ENCODE peak calls at places on chromosomes 16 and 17, in four cellular contexts. One of them, this sample, is unnamed.
A peak's percentile ranks its signal among the peaks of the same experiment; 100 is the strongest.

GRCh38 chr16:20898938-20899502 is 1.1 kb downstream of the DCUN1D3 start:
- DNase-seq in ovary: no peak
- DNase-seq in psoas muscle: no peak
- DNase-seq in tibial artery: no peak
- DNase-seq in this sample: no peak

GRCh38 chr16:27230562-27230991 is 27.3 kb downstream of the KDM8 start:
- DNase-seq in ovary: no peak
- DNase-seq in psoas muscle: no peak
- DNase-seq in tibial artery: no peak
- DNase-seq in this sample: no peak

GRCh38 chr16:84419730-84420129 is 51.4 kb downstream of the ATP2C2 start:
- DNase-seq in ovary: no peak
- DNase-seq in psoas muscle: no peak
- DNase-seq in tibial artery: no peak
- DNase-seq in this sample: no peak

GRCh38 chr17:43650471-43650870 is 11.3 kb downstream of the MEOX1 start:
- DNase-seq in ovary: no peak
- DNase-seq in psoas muscle: no peak
- DNase-seq in tibial artery: no peak
- DNase-seq in this sample: no peak

GRCh38 chr16:592518-593306 is 2.8 kb downstream of the RAB40C start:
- DNase-seq in ovary: no peak
- DNase-seq in psoas muscle: peak; percentile 74
- DNase-seq in tibial artery: peak; percentile 61
- DNase-seq in this sample: no peak

GRCh38 chr17:63249256-63250006 is 196.7 kb downstream of the CYB561 start:
- DNase-seq in ovary: no peak
- DNase-seq in psoas muscle: no peak
- DNase-seq in tibial artery: no peak
- DNase-seq in this sample: no peak

GRCh38 chr16:68037820-68038597 is 14.9 kb downstream of the DUS2 start:
- DNase-seq in ovary: no peak
- DNase-seq in psoas muscle: no peak
- DNase-seq in tibial artery: no peak
- DNase-seq in this sample: no peak

GRCh38 chr17:7343250-7343649 is 6.9 kb downstream of the ACAP1 start:
- DNase-seq in ovary: no peak
- DNase-seq in psoas muscle: no peak
- DNase-seq in tibial artery: no peak
- DNase-seq in this sample: no peak

GRCh38 chr16:30004424-30004776 is 6.4 kb downstream of the DOC2A start:
- DNase-seq in ovary: no peak
- DNase-seq in psoas muscle: no peak
- DNase-seq in tibial artery: no peak
- DNase-seq in this sample: no peak

GRCh38 chr17:75488693-75489510 is 26.4 kb downstream of the CASKIN2 start:
- DNase-seq in ovary: no peak
- DNase-seq in psoas muscle: no peak
- DNase-seq in tibial artery: no peak
- DNase-seq in this sample: no peak

GRCh38 chr17:45677770-45678169 is 106.3 kb upstream of the CRHR1 start:
- DNase-seq in ovary: no peak
- DNase-seq in psoas muscle: no peak
- DNase-seq in tibial artery: no peak
- DNase-seq in this sample: no peak

GRCh38 chr16:85602402-85602801 is 10.7 kb upstream of the GSE1 start:
- DNase-seq in ovary: no peak
- DNase-seq in psoas muscle: no peak
- DNase-seq in tibial artery: no peak
- DNase-seq in this sample: no peak

GRCh38 chr17:50946891-50947843 is 81.0 kb upstream of the TOB1 start:
- DNase-seq in ovary: no peak
- DNase-seq in psoas muscle: no peak
- DNase-seq in tibial artery: no peak
- DNase-seq in this sample: no peak

GRCh38 chr16:89811321-89811720 is 5.1 kb downstream of the FANCA start:
- DNase-seq in ovary: no peak
- DNase-seq in psoas muscle: no peak
- DNase-seq in tibial artery: no peak
- DNase-seq in this sample: no peak

GRCh38 chr17:280216-280615 is 72.4 kb downstream of the RPH3AL start:
- DNase-seq in ovary: no peak
- DNase-seq in psoas muscle: no peak
- DNase-seq in tibial artery: no peak
- DNase-seq in this sample: no peak

GRCh38 chr17:75856062-75856681 is 1.0 kb upstream of the WBP2 start:
- DNase-seq in ovary: no peak
- DNase-seq in psoas muscle: no peak
- DNase-seq in tibial artery: peak; percentile 65
- DNase-seq in this sample: no peak

DNA sequence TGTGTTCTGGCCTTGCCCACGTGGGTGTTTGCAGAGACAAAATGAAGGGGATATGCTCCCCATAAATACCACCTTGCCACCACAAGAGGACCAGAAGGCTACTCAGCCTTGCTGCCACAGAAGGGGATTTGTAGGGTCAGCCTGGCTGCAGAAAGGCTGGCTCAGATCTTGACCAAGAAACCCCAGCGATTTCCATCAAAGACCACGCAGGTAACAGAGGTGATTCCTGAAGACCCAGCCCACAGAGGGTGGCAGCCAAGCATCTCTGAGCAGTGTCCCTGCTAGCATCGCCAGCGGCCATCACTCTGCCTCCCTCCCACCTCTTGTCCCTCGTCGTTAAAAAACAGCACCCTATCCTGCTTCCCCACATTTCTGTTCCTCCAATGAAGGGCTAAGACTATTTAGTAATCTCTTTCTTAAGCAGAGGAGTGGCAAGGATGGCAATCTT is 54.9 kb downstream of the BEAN1 start:
- DNase-seq in ovary: peak; percentile 6
- DNase-seq in psoas muscle: no peak
- DNase-seq in tibial artery: peak; percentile 13
- DNase-seq in this sample: no peak
- TF ChIP-seq CTCF in ovary: no peak
- TF ChIP-seq CTCF in psoas muscle: no peak
- TF ChIP-seq CTCF in tibial artery: no peak
- TF ChIP-seq CTCF in this sample: no peak

GRCh38 chr16:9199312-9199711 is 107.9 kb downstream of the HAPSTR1 start:
- DNase-seq in ovary: no peak
- DNase-seq in psoas muscle: peak; percentile 22
- DNase-seq in tibial artery: no peak
- DNase-seq in this sample: no peak
- TF ChIP-seq CTCF in ovary: no peak
- TF ChIP-seq CTCF in psoas muscle: no peak
- TF ChIP-seq CTCF in tibial artery: no peak
- TF ChIP-seq CTCF in this sample: no peak

GRCh38 chr17:78349831-78350631 is 9.8 kb downstream of the SOCS3 start:
- DNase-seq in ovary: no peak
- DNase-seq in psoas muscle: no peak
- DNase-seq in tibial artery: no peak
- DNase-seq in this sample: no peak
- TF ChIP-seq CTCF in ovary: no peak
- TF ChIP-seq CTCF in psoas muscle: no peak
- TF ChIP-seq CTCF in tibial artery: no peak
- TF ChIP-seq CTCF in this sample: no peak

GRCh38 chr17:16938496-16939270 is 33.2 kb downstream of the TNFRSF13B start:
- DNase-seq in ovary: no peak
- DNase-seq in psoas muscle: no peak
- DNase-seq in tibial artery: peak; percentile 7
- DNase-seq in this sample: no peak
- TF ChIP-seq CTCF in ovary: no peak
- TF ChIP-seq CTCF in psoas muscle: no peak
- TF ChIP-seq CTCF in tibial artery: no peak
- TF ChIP-seq CTCF in this sample: no peak

GRCh38 chr17:31515226-31515759 is 123.8 kb downstream of the RAB11FIP4 start:
- DNase-seq in ovary: no peak
- DNase-seq in psoas muscle: no peak
- DNase-seq in tibial artery: no peak
- DNase-seq in this sample: peak; percentile 64

GRCh38 chr17:31521632-31522283 is 130.3 kb downstream of the RAB11FIP4 start:
- DNase-seq in ovary: no peak
- DNase-seq in psoas muscle: no peak
- DNase-seq in tibial artery: no peak
- DNase-seq in this sample: peak; percentile 4

GRCh38 chr17:31518478-31518877 is 127.0 kb downstream of the RAB11FIP4 start:
- DNase-seq in ovary: no peak
- DNase-seq in psoas muscle: no peak
- DNase-seq in tibial artery: no peak
- DNase-seq in this sample: no peak

GRCh38 chr17:31513731-31514427 is 122.4 kb downstream of the RAB11FIP4 start:
- DNase-seq in ovary: no peak
- DNase-seq in psoas muscle: no peak
- DNase-seq in tibial artery: no peak
- DNase-seq in this sample: peak; percentile 9

GRCh38 chr17:31517524-31517923 is 126.0 kb downstream of the RAB11FIP4 start:
- DNase-seq in ovary: no peak
- DNase-seq in psoas muscle: no peak
- DNase-seq in tibial artery: no peak
- DNase-seq in this sample: peak; percentile 74
- TF ChIP-seq CTCF in ovary: no peak
- TF ChIP-seq CTCF in psoas muscle: peak; percentile 14
- TF ChIP-seq CTCF in tibial artery: no peak
- TF ChIP-seq CTCF in this sample: no peak

DNA sequence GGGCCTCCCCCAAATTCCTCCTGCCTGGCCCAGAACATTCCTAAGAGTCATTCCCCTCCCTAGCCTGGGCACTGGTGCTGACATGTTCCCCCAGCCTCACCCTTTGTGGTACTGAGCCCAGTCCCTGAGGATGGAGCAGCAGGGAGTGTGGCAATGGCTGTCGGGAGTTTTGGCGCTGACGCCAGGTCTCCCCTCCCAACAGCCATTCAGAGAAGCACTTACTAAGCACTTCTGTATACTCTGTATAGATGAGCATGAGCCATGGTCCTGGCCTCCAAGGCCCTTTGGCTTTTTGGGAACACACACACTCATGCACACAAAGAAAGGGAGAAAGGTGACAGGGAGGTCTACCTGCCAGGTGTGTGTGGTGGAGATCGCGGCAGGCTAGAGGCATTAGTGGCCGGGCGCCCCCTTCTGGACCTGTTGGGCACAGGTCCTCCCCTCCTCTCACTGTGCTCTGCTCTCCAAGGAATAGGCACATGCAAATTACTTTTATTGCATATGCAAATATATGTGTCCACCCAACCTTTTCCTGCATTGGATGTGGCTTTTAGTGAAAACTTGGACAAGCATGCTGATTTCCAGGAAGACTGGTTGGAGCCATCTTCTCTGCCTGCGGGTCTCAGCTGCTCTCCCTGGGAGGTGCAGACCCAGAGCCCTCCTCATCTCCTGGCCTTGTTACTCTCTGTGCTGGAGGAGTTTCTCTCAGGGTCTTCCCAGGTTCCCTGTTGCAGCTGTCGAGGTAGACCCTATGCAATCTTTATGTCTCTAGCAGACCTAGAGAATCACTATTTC is 17.4 kb upstream of the C17orf107 start:
- DNase-seq in ovary: peak; percentile 65
- DNase-seq in psoas muscle: peak; percentile 43
- DNase-seq in tibial artery: no peak
- DNase-seq in this sample: peak; percentile 75
- TF ChIP-seq CTCF in ovary: peak; percentile 66
- TF ChIP-seq CTCF in psoas muscle: peak; percentile 67
- TF ChIP-seq CTCF in tibial artery: peak; percentile 58
- TF ChIP-seq CTCF in this sample: peak; percentile 78

This sample was measured in glutamatergic neuron.